ENCODE peak calls at places on chromosomes 7 and 10, in nine cellular contexts. R, O, Z, F, P, C, K, U and J are unnamed samples.

GRCh38 chr7:117750612-117751563 is 122.4 kb downstream of the CTTNBP2 start:
- DNase-seq in U (peak), K (no peak), C (peak), O (peak), P (peak), R (no peak), F (peak), Z (no peak), J (peak)

GRCh38 chr10:123759496-123760070 is 93.4 kb downstream of the GPR26 start:
- DNase-seq in Z (peak), F (no peak), C (peak), O (no peak), P (no peak), U (no peak), K (no peak), R (no peak), J (no peak)

GRCh38 chr10:13938940-13939339 is 352.2 kb downstream of the PRPF18 start:
- DNase-seq in O (no peak), R (no peak), Z (no peak), U (no peak), F (no peak), K (no peak), C (no peak), P (peak), J (no peak)

GRCh38 chr7:20408467-20408826 is 77.7 kb downstream of the ITGB8 start:
- DNase-seq in F (no peak), O (peak), P (peak), R (no peak), U (peak), Z (no peak), C (no peak), K (no peak), J (no peak)

GRCh38 chr10:34526186-34526585 is 288.9 kb downstream of the PARD3 start:
- DNase-seq in F (peak), O (no peak), U (no peak), R (no peak), K (no peak), P (peak), Z (no peak), C (no peak), J (peak)

GRCh38 chr7:49839863-49840262 is 66.4 kb downstream of the VWC2 start:
- DNase-seq in O (no peak), F (no peak), R (no peak), C (no peak), U (no peak), P (no peak), Z (no peak), K (no peak), J (no peak)

GRCh38 chr7:11557627-11558026 is 274.4 kb downstream of the THSD7A start:
- DNase-seq in O (peak), P (peak), C (peak), F (peak), U (peak), K (no peak), Z (no peak), R (no peak), J (no peak)

GRCh38 chr10:74502963-74503608 is 323.3 kb upstream of the KAT6B start:
- DNase-seq in O (peak), Z (no peak), K (no peak), P (peak), U (peak), C (no peak), R (no peak), F (no peak), J (peak)

GRCh38 chr7:213324-213993 is 21.1 kb downstream of the FAM20C start:
- DNase-seq in P (peak), K (no peak), Z (no peak), U (no peak), O (no peak), F (no peak), R (no peak), C (no peak), J (no peak)

GRCh38 chr7:129438839-129439640 is 4.8 kb downstream of the STRIP2 start:
- DNase-seq in P (peak), U (peak), Z (no peak), C (no peak), F (peak), K (no peak), O (peak), R (no peak), J (peak)

GRCh38 chr10:5584895-5585516 is 60.2 kb downstream of the CALML3 start:
- DNase-seq in K (no peak), O (peak), C (no peak), U (no peak), R (no peak), P (peak), F (no peak), Z (no peak), J (peak)

GRCh38 chr10:49539320-49539885 is 482 bp upstream of the ERCC6 start:
- DNase-seq in U (peak), K (peak), C (no peak), F (peak), P (peak), O (peak), Z (peak), R (no peak), J (no peak)

GRCh38 chr10:70742537-70743429 is 42.4 kb downstream of the TBATA start:
- DNase-seq in P (peak), C (no peak), Z (no peak), U (peak), R (no peak), O (no peak), K (no peak), F (no peak), J (no peak)

GRCh38 chr10:75265856-75266255 is 30.1 kb upstream of the COMTD1 start:
- DNase-seq in K (no peak), C (no peak), U (no peak), P (no peak), F (no peak), O (no peak), R (no peak), Z (no peak), J (no peak)

GRCh38 chr10:132257271-132257670 is 50.5 kb downstream of the STK32C start:
- DNase-seq in K (no peak), P (peak), F (peak), C (no peak), U (peak), Z (no peak), O (peak), R (no peak), J (peak)